ENCODE peak calls at places on chromosomes 3 and 15, in six cellular contexts. One of them, this sample, is unnamed.

GRCh38 chr3:187976361-187976900 is 177.5 kb upstream of the LPP start:
- DNase-seq in HCT116: no peak
- DNase-seq in K562: no peak
- DNase-seq in CD8-positive, alpha-beta memory T cell: no peak
- DNase-seq in lower lobe of right lung: no peak
- DNase-seq in aorta: no peak
- DNase-seq in this sample: no peak

GRCh38 chr15:65804252-65804931 is 12.3 kb upstream of the DENND4A start:
- DNase-seq in aorta: no peak
- DNase-seq in HCT116: no peak
- DNase-seq in lower lobe of right lung: no peak
- DNase-seq in K562: no peak
- DNase-seq in CD8-positive, alpha-beta memory T cell: no peak
- DNase-seq in this sample: no peak

GRCh38 chr3:177944228-177944661 is 592.0 kb upstream of the KCNMB2 start:
- DNase-seq in K562: no peak
- DNase-seq in HCT116: no peak
- DNase-seq in lower lobe of right lung: no peak
- DNase-seq in CD8-positive, alpha-beta memory T cell: no peak
- DNase-seq in aorta: no peak
- DNase-seq in this sample: no peak

GRCh38 chr3:43348852-43349574 is 62.7 kb downstream of the SNRK start:
- DNase-seq in HCT116: no peak
- DNase-seq in aorta: no peak
- DNase-seq in CD8-positive, alpha-beta memory T cell: no peak
- DNase-seq in K562: no peak
- DNase-seq in lower lobe of right lung: no peak
- DNase-seq in this sample: no peak

GRCh38 chr3:43893721-43894120 is 203.0 kb downstream of the ABHD5 start:
- DNase-seq in K562: no peak
- DNase-seq in lower lobe of right lung: no peak
- DNase-seq in aorta: no peak
- DNase-seq in HCT116: no peak
- DNase-seq in CD8-positive, alpha-beta memory T cell: no peak
- DNase-seq in this sample: no peak

GRCh38 chr3:84980011-84980410 is 21.2 kb downstream of the CADM2 start:
- DNase-seq in lower lobe of right lung: no peak
- DNase-seq in CD8-positive, alpha-beta memory T cell: no peak
- DNase-seq in aorta: no peak
- DNase-seq in HCT116: no peak
- DNase-seq in K562: no peak
- DNase-seq in this sample: no peak

GRCh38 chr3:157388051-157388450 is 48.6 kb upstream of the PTX3 start:
- DNase-seq in CD8-positive, alpha-beta memory T cell: no peak
- DNase-seq in K562: no peak
- DNase-seq in aorta: no peak
- DNase-seq in lower lobe of right lung: no peak
- DNase-seq in HCT116: no peak
- DNase-seq in this sample: no peak

GRCh38 chr3:45547764-45548683 is 46.5 kb upstream of the LIMD1 start:
- DNase-seq in aorta: peak; percentile 80
- DNase-seq in CD8-positive, alpha-beta memory T cell: no peak
- DNase-seq in K562: no peak
- DNase-seq in HCT116: no peak
- DNase-seq in lower lobe of right lung: no peak
- DNase-seq in this sample: no peak

GRCh38 chr15:29970402-29970695 is 112.4 kb upstream of the GOLGA8J start:
- DNase-seq in aorta: no peak
- DNase-seq in lower lobe of right lung: no peak
- DNase-seq in HCT116: no peak
- DNase-seq in CD8-positive, alpha-beta memory T cell: no peak
- DNase-seq in K562: no peak
- DNase-seq in this sample: no peak

GRCh38 chr3:108092556-108092955 is 1.7 kb upstream of the CD47 start:
- DNase-seq in lower lobe of right lung: no peak
- DNase-seq in CD8-positive, alpha-beta memory T cell: no peak
- DNase-seq in HCT116: no peak
- DNase-seq in aorta: no peak
- DNase-seq in K562: no peak
- DNase-seq in this sample: no peak

GRCh38 chr3:179288845-179289244 is 34.0 kb upstream of the ZNF639 start:
- DNase-seq in HCT116: no peak
- DNase-seq in aorta: no peak
- DNase-seq in lower lobe of right lung: no peak
- DNase-seq in CD8-positive, alpha-beta memory T cell: no peak
- DNase-seq in K562: peak; percentile 60
- DNase-seq in this sample: no peak

GRCh38 chr3:197599089-197599765 is 43.5 kb upstream of the BDH1 start:
- DNase-seq in aorta: peak; percentile 80
- DNase-seq in lower lobe of right lung: peak; percentile 58
- DNase-seq in K562: peak; percentile 86
- DNase-seq in CD8-positive, alpha-beta memory T cell: peak; percentile 59
- DNase-seq in HCT116: peak; percentile 60
- DNase-seq in this sample: peak; percentile 73

GRCh38 chr3:64291345-64291744 is 66.1 kb upstream of the PRICKLE2 start:
- DNase-seq in lower lobe of right lung: no peak
- DNase-seq in HCT116: no peak
- DNase-seq in K562: no peak
- DNase-seq in CD8-positive, alpha-beta memory T cell: no peak
- DNase-seq in aorta: peak; percentile 69
- DNase-seq in this sample: no peak

GRCh38 chr3:159882784-159883779 is 105.6 kb upstream of the IL12A start:
- DNase-seq in lower lobe of right lung: no peak
- DNase-seq in aorta: no peak
- DNase-seq in K562: no peak
- DNase-seq in HCT116: no peak
- DNase-seq in CD8-positive, alpha-beta memory T cell: no peak
- DNase-seq in this sample: no peak

GRCh38 chr3:18951333-18951732 is 197.0 kb upstream of the KCNH8 start:
- DNase-seq in HCT116: no peak
- DNase-seq in aorta: no peak
- DNase-seq in lower lobe of right lung: no peak
- DNase-seq in K562: no peak
- DNase-seq in CD8-positive, alpha-beta memory T cell: no peak
- DNase-seq in this sample: no peak

GRCh38 chr3:30268288-30268687 is 338.1 kb upstream of the TGFBR2 start:
- DNase-seq in lower lobe of right lung: no peak
- DNase-seq in HCT116: no peak
- DNase-seq in CD8-positive, alpha-beta memory T cell: no peak
- DNase-seq in aorta: no peak
- DNase-seq in K562: no peak
- DNase-seq in this sample: no peak

GRCh38 chr3:194285024-194285858 is 65.9 kb downstream of the CPN2 start:
- DNase-seq in CD8-positive, alpha-beta memory T cell: no peak
- DNase-seq in aorta: no peak
- DNase-seq in K562: no peak
- DNase-seq in lower lobe of right lung: no peak
- DNase-seq in HCT116: no peak
- DNase-seq in this sample: peak; percentile 13

GRCh38 chr3:51954120-51954519 is 1.1 kb upstream of the GPR62 start:
- DNase-seq in lower lobe of right lung: no peak
- DNase-seq in CD8-positive, alpha-beta memory T cell: no peak
- DNase-seq in HCT116: no peak
- DNase-seq in K562: no peak
- DNase-seq in aorta: no peak
- DNase-seq in this sample: no peak

GRCh38 chr3:151225040-151225975 is 22.3 kb upstream of the GPR171 start:
- DNase-seq in lower lobe of right lung: no peak
- DNase-seq in aorta: no peak
- DNase-seq in K562: no peak
- DNase-seq in CD8-positive, alpha-beta memory T cell: no peak
- DNase-seq in HCT116: no peak
- DNase-seq in this sample: no peak

GRCh38 chr3:126105691-126106187 is 21.8 kb upstream of the SLC41A3 start:
- DNase-seq in aorta: no peak
- DNase-seq in K562: no peak
- DNase-seq in CD8-positive, alpha-beta memory T cell: no peak
- DNase-seq in HCT116: no peak
- DNase-seq in lower lobe of right lung: no peak
- DNase-seq in this sample: no peak

GRCh38 chr15:101055411-101055810 is 136.3 kb downstream of the LRRK1 start:
- DNase-seq in CD8-positive, alpha-beta memory T cell: no peak
- DNase-seq in lower lobe of right lung: no peak
- DNase-seq in K562: no peak
- DNase-seq in HCT116: no peak
- DNase-seq in aorta: no peak
- DNase-seq in this sample: no peak

DNA sequence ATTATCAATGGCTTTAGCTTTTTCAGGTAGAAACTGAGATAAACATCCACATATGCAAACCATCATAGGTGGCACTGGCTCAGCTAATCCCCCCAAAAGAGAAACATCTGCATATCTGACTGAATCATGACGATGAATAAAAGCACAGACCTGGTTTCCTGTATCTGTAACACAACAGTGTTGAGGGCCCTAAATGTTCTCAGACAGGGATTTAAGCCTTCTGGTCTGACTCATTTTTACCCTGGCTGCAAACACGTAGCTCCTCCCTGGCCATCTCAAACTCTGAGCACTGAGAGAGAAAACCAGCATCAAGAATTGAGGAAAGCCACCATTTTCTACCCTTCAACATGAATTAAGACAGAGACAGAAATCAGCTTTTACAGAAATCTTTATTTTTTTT is 35.2 kb downstream of the GLB1 start:
- DNase-seq in lower lobe of right lung: no peak
- DNase-seq in aorta: no peak
- DNase-seq in HCT116: no peak
- DNase-seq in CD8-positive, alpha-beta memory T cell: no peak
- DNase-seq in K562: no peak
- DNase-seq in this sample: no peak
- H3K27ac ChIP-seq in lower lobe of right lung: no peak overlapping the region
- H3K27ac ChIP-seq in aorta: no peak overlapping the region
- H3K27ac ChIP-seq in HCT116: no peak overlapping the region
- H3K27ac ChIP-seq in CD8-positive, alpha-beta memory T cell: no peak overlapping the region
- H3K27ac ChIP-seq in K562: no peak overlapping the region
- H3K27ac ChIP-seq in this sample: no peak overlapping the region

GRCh38 chr3:127457094-127457475 is 133.4 kb downstream of the TPRA1 start:
- DNase-seq in K562: no peak
- DNase-seq in HCT116: no peak
- DNase-seq in lower lobe of right lung: no peak
- DNase-seq in CD8-positive, alpha-beta memory T cell: no peak
- DNase-seq in aorta: peak; percentile 78
- DNase-seq in this sample: peak; percentile 78

GRCh38 chr3:127457746-127458145 is 132.8 kb downstream of the TPRA1 start:
- DNase-seq in CD8-positive, alpha-beta memory T cell: no peak
- DNase-seq in K562: no peak
- DNase-seq in lower lobe of right lung: no peak
- DNase-seq in aorta: no peak
- DNase-seq in HCT116: no peak
- DNase-seq in this sample: no peak

GRCh38 chr3:127454968-127455367 is 135.6 kb downstream of the TPRA1 start:
- DNase-seq in lower lobe of right lung: no peak
- DNase-seq in aorta: no peak
- DNase-seq in HCT116: no peak
- DNase-seq in CD8-positive, alpha-beta memory T cell: no peak
- DNase-seq in K562: no peak
- DNase-seq in this sample: peak; percentile 52

GRCh38 chr3:127455541-127456450 is 134.7 kb downstream of the TPRA1 start:
- DNase-seq in CD8-positive, alpha-beta memory T cell: peak; percentile 21
- DNase-seq in lower lobe of right lung: peak; percentile 72
- DNase-seq in K562: peak; percentile 69
- DNase-seq in aorta: peak; percentile 73
- DNase-seq in HCT116: peak; percentile 34
- DNase-seq in this sample: peak; percentile 83

GRCh38 chr3:127456471-127457093 is 134.0 kb downstream of the TPRA1 start:
- DNase-seq in CD8-positive, alpha-beta memory T cell: no peak
- DNase-seq in lower lobe of right lung: no peak
- DNase-seq in aorta: no peak
- DNase-seq in K562: no peak
- DNase-seq in HCT116: no peak
- DNase-seq in this sample: peak; percentile 64
- H3K4me3 ChIP-seq in CD8-positive, alpha-beta memory T cell: no peak overlapping the region
- H3K4me3 ChIP-seq in lower lobe of right lung: peak overlapping the region; percentile 39
- H3K4me3 ChIP-seq in aorta: no peak overlapping the region
- H3K4me3 ChIP-seq in K562: no peak overlapping the region
- H3K4me3 ChIP-seq in HCT116: no peak overlapping the region
- H3K4me3 ChIP-seq in this sample: no peak overlapping the region

DNA sequence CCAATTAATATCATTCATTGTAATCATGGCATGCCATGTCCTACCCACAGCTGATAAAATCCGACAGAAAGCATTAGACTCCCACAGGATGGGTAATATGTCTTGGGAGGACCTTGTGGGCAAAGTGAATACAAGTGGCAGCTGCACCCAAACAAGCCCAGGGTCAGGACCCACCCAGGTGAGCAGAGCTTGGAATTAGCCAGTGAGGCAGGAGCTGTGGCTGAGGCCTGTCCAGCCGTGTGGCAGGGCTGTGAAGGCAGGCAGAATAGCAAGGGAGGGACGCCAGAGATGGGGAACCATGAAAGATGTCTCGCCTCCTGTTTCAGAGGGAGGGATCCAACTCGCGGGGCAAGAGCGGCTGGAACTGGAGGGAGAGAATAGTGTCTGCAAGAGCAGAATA is 74.5 kb downstream of the PPCDC start:
- DNase-seq in K562: no peak
- DNase-seq in aorta: no peak
- DNase-seq in lower lobe of right lung: no peak
- DNase-seq in CD8-positive, alpha-beta memory T cell: no peak
- DNase-seq in HCT116: no peak
- DNase-seq in this sample: no peak
- H3K27ac ChIP-seq in K562: no peak overlapping the region
- H3K27ac ChIP-seq in aorta: no peak overlapping the region
- H3K27ac ChIP-seq in lower lobe of right lung: no peak overlapping the region
- H3K27ac ChIP-seq in CD8-positive, alpha-beta memory T cell: no peak overlapping the region
- H3K27ac ChIP-seq in HCT116: no peak overlapping the region
- H3K27ac ChIP-seq in this sample: no peak overlapping the region

DNA sequence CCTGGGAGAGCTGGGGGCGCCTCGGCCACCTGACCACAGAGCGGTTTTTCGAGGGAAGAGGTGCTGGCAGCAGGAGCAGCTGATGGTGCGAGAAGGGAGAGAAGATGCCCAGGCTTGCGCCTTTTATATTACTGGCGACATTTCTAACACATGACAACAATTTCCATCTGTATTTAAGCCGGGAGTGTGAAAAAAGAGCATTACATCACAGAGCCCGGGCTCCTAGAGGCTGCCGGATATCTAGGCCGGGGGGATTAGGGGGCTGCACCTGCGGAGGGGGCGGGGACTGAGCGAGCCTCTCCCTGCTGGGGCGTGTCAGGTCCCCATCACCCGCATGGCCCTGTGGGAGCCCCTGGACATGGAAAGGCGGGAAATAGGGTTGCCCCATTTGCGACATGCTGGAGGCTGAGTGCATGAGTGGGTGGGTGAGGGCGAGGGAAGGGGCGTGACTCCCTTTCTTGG is 440.7 kb downstream of the MAGI1 start:
- DNase-seq in aorta: no peak
- DNase-seq in K562: peak; percentile 56
- DNase-seq in lower lobe of right lung: no peak
- DNase-seq in CD8-positive, alpha-beta memory T cell: no peak
- DNase-seq in HCT116: no peak
- DNase-seq in this sample: no peak
- H3K4me3 ChIP-seq in aorta: peak overlapping the region; percentile 27
- H3K4me3 ChIP-seq in K562: peak overlapping the region; percentile 45
- H3K4me3 ChIP-seq in lower lobe of right lung: no peak overlapping the region
- H3K4me3 ChIP-seq in CD8-positive, alpha-beta memory T cell: no peak overlapping the region
- H3K4me3 ChIP-seq in HCT116: no peak overlapping the region
- H3K4me3 ChIP-seq in this sample: no peak overlapping the region

GRCh38 chr15:63888823-63889222 is 55.1 kb upstream of the HERC1 start:
- DNase-seq in aorta: no peak
- DNase-seq in CD8-positive, alpha-beta memory T cell: no peak
- DNase-seq in HCT116: no peak
- DNase-seq in lower lobe of right lung: no peak
- DNase-seq in K562: peak; percentile 67
- DNase-seq in this sample: peak; percentile 16
- H3K27ac ChIP-seq in aorta: no peak overlapping the region
- H3K27ac ChIP-seq in CD8-positive, alpha-beta memory T cell: no peak overlapping the region
- H3K27ac ChIP-seq in HCT116: no peak overlapping the region
- H3K27ac ChIP-seq in lower lobe of right lung: no peak overlapping the region
- H3K27ac ChIP-seq in K562: no peak overlapping the region
- H3K27ac ChIP-seq in this sample: no peak overlapping the region

GRCh38 chr3:76310661-76311060 is 525.3 kb upstream of the ZNF717 start:
- DNase-seq in aorta: no peak
- DNase-seq in CD8-positive, alpha-beta memory T cell: no peak
- DNase-seq in K562: no peak
- DNase-seq in lower lobe of right lung: no peak
- DNase-seq in HCT116: no peak
- DNase-seq in this sample: no peak
- H3K4me3 ChIP-seq in aorta: no peak overlapping the region
- H3K4me3 ChIP-seq in CD8-positive, alpha-beta memory T cell: no peak overlapping the region
- H3K4me3 ChIP-seq in K562: no peak overlapping the region
- H3K4me3 ChIP-seq in lower lobe of right lung: peak overlapping the region; percentile 29
- H3K4me3 ChIP-seq in HCT116: no peak overlapping the region
- H3K4me3 ChIP-seq in this sample: peak overlapping the region; percentile 28